ENCODE peak calls at places on chromosomes 16 and 17, in five cellular contexts. O is ovary, J is testis, R is heart left ventricle, A is IMR-90. H is an unnamed sample.
A peak's percentile ranks its signal among the peaks of the same experiment; 100 is the strongest.

GRCh38 chr16:8675183-8676159 is 1.1 kb downstream of the ABAT start:
- DNase-seq in O (peak; percentile 15), J (peak; percentile 41), R (no peak), A (no peak), H (no peak)

GRCh38 chr16:78244131-78244899 is 144.9 kb downstream of the WWOX start:
- DNase-seq in O (no peak), J (no peak), R (no peak), A (no peak), H (no peak)

GRCh38 chr17:70855401-70856054 is 686.2 kb downstream of the KCNJ2 start:
- DNase-seq in O (no peak), J (no peak), R (no peak), A (peak; percentile 90), H (no peak)

GRCh38 chr17:39270923-39271322 is 45.2 kb upstream of the STAC2 start:
- DNase-seq in O (no peak), J (peak; percentile 39), R (no peak), A (peak; percentile 81), H (no peak)

GRCh38 chr17:75945202-75945601 is 4.4 kb upstream of the FBF1 start:
- DNase-seq in O (no peak), J (no peak), R (no peak), A (no peak), H (no peak)

GRCh38 chr16:17302620-17303019 is 168.1 kb downstream of the XYLT1 start:
- DNase-seq in O (no peak), J (no peak), R (no peak), A (no peak), H (no peak)

GRCh38 chr17:16991349-16992009 is 19.6 kb upstream of the TNFRSF13B start:
- DNase-seq in O (peak; percentile 39), J (peak; percentile 87), R (peak; percentile 92), A (peak; percentile 57), H (peak; percentile 60)

GRCh38 chr17:3891626-3892094 is 1.2 kb downstream of the CAMKK1 start:
- DNase-seq in O (no peak), J (no peak), R (no peak), A (peak; percentile 15), H (no peak)

GRCh38 chr16:83420206-83420760 is 387.5 kb upstream of the HSBP1 start:
- DNase-seq in O (no peak), J (no peak), R (no peak), A (peak; percentile 47), H (no peak)

GRCh38 chr17:63914471-63914870 is 3.4 kb upstream of the CSHL1 start:
- DNase-seq in O (no peak), J (no peak), R (no peak), A (no peak), H (no peak)

GRCh38 chr16:20928774-20929411 is 28.3 kb downstream of the LYRM1 start:
- DNase-seq in O (no peak), J (no peak), R (no peak), A (no peak), H (no peak)

GRCh38 chr17:36921131-36921851 is 16.0 kb upstream of the LHX1 start:
- DNase-seq in O (no peak), J (no peak), R (no peak), A (peak; percentile 61), H (no peak)

GRCh38 chr16:23570992-23571632 is 13.6 kb downstream of the UBFD1 start:
- DNase-seq in O (no peak), J (no peak), R (no peak), A (no peak), H (no peak)

GRCh38 chr16:10039220-10040096 is 142.8 kb downstream of the GRIN2A start:
- DNase-seq in O (peak; percentile 18), J (peak; percentile 36), R (peak; percentile 37), A (no peak), H (no peak)

GRCh38 chr17:2564876-2565275 is 28.6 kb upstream of the PAFAH1B1 start:
- DNase-seq in O (no peak), J (peak; percentile 35), R (no peak), A (no peak), H (no peak)

GRCh38 chr17:82019905-82020873 is 2.5 kb downstream of the CENPX start:
- DNase-seq in O (no peak), J (peak; percentile 58), R (peak; percentile 67), A (peak; percentile 21), H (peak; percentile 54)

GRCh38 chr17:75875182-75875939 is 3.0 kb downstream of the TRIM47 start:
- DNase-seq in O (no peak), J (peak; percentile 64), R (peak; percentile 62), A (no peak), H (no peak)

GRCh38 chr17:69828087-69828486 is 246.9 kb upstream of the KCNJ16 start:
- DNase-seq in O (no peak), J (no peak), R (peak; percentile 64), A (peak; percentile 69), H (peak; percentile 34)

GRCh38 chr16:87392823-87393679 is 915 bp downstream of the MAP1LC3B start:
- DNase-seq in O (peak; percentile 48), J (peak; percentile 57), R (peak; percentile 55), A (peak; percentile 47), H (peak; percentile 49)

DNA sequence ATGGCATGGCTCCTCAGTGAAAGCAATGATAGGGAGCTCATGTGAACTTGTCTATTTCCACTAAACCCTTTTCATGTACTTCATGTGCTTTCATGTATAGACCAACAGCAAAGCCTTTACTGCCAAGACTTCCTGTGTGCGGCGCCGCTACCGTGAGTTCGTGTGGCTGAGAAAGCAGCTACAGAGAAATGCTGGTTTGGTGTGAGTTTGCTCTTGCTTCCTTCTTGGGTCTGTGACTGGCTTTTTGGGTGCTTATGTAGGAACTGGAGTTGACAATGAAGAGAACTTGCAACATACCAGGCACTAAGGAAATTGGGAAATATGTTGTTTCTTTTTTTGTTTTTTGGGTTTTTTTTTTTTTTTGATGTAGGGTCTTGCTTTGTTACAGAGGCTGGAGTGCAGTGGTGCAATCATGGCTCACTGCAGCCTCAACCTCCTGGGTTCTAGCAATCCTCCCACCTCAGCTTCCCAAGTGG is 5.7 kb downstream of the SNX11 start:
- DNase-seq in O (no peak), J (no peak), R (peak; percentile 36), A (no peak), H (no peak)
- TF ChIP-seq POLR2A in O (no peak), J (no peak), R (no peak), A (no peak), H (no peak)

GRCh38 chr16:933581-933980 is 37.2 kb downstream of the LMF1 start:
- DNase-seq in O (no peak), J (no peak), R (no peak), A (no peak), H (no peak)
- TF ChIP-seq POLR2A in O (no peak), J (no peak), R (no peak), A (no peak), H (no peak)

GRCh38 chr16:68784721-68785120 is 47.6 kb downstream of the CDH1 start:
- DNase-seq in O (no peak), J (no peak), R (no peak), A (no peak), H (no peak)

GRCh38 chr16:68784226-68784625 is 47.1 kb downstream of the CDH1 start:
- DNase-seq in O (no peak), J (no peak), R (no peak), A (no peak), H (no peak)

GRCh38 chr16:68785715-68786114 is 48.6 kb downstream of the CDH1 start:
- DNase-seq in O (no peak), J (no peak), R (no peak), A (no peak), H (no peak)

GRCh38 chr16:68790130-68790761 is 53.1 kb upstream of the TANGO6 start:
- DNase-seq in O (peak; percentile 46), J (no peak), R (no peak), A (peak; percentile 69), H (no peak)

DNA sequence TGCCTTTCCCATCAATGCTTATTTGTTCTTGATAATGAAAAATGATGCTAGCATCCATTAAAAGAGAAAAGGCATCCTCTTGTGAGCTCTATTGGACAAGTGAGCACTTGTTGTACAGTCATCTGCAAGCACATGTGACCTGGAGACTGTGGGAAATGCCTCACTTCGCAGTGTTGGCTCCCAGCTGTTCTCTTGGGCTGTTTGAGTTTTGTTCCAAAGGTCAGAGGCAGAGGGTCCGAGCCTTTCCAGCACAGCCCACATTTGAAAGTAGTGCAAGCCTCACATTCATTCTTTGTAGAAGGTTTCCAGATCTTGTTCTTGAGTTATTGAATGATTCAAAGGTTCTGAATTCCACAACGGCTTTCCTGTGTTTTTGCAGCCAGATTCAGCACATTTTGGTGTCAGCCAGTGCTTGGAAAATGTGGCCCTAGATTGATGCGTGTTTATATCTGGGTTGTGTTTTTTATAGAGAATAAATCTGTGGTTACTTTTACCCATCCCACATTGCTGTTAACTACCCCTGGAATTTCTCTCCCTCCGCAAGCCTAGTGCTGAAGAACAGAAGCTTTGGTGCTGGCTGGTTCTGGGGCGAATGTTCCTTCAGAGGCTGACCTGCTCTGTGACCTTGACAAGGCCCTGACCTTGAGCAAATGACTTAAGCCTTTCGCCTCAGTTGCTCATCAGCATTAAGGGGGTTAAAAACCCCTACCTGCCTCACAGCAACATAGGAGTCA is 49.8 kb downstream of the CDH1 start:
- DNase-seq in O (peak; percentile 37), J (peak; percentile 23), R (no peak), A (peak; percentile 44), H (no peak)
- TF ChIP-seq POLR2A in O (no peak), J (no peak), R (no peak), A (no peak), H (no peak)

GRCh38 chr16:67936124-67936875 is at the start of gene PSMB10:
- DNase-seq in O (peak; percentile 59), J (peak; percentile 73), R (peak; percentile 68), A (peak; percentile 72), H (no peak)
- TF ChIP-seq POLR2A in O (peak; percentile 19), J (no peak), R (peak; percentile 27), A (peak; percentile 18), H (peak; percentile 20)